ENCODE peak calls at places on chromosomes 11 and 22, in seven cellular contexts. N is neuronal stem cell; R is adrenal gland; Y is Right ventricle myocardium superior; A is stimulated activated CD4-positive, alpha-beta T cell treated with anti-CD3 and anti-CD28 coated beads, Interleukin-12 subunit alpha, Interleukin-12 subunit beta, amount 100 ng/mL, for 48 hours; F is hypothalamus; K is fibroblast of lung. O is an unnamed sample.

GRCh38 chr11:30585892-30586250 is 282 bp downstream of the MPPED2 start:
- DNase-seq in N (no peak), R (peak; percentile 45), Y (peak; percentile 52), A (no peak), F (no peak), K (no peak), O (no peak)

GRCh38 chr11:87148749-87149148 is 111.0 kb downstream of the TMEM135 start:
- DNase-seq in N (no peak), R (no peak), Y (no peak), A (no peak), F (no peak), K (no peak), O (no peak)

GRCh38 chr22:37500745-37501144 is 14.6 kb upstream of the MFNG start:
- DNase-seq in N (no peak), R (no peak), Y (no peak), A (no peak), F (no peak), K (no peak), O (no peak)

GRCh38 chr11:34302046-34302921 is 55.5 kb downstream of the ABTB2 start:
- DNase-seq in N (no peak), R (no peak), Y (no peak), A (no peak), F (no peak), K (peak; percentile 92), O (peak; percentile 3)

GRCh38 chr22:31947296-31947695 is 3.0 kb downstream of the YWHAH start:
- DNase-seq in N (no peak), R (no peak), Y (no peak), A (no peak), F (no peak), K (no peak), O (no peak)

GRCh38 chr11:73317803-73318202 is 9.7 kb downstream of the ARHGEF17 start:
- DNase-seq in N (no peak), R (no peak), Y (no peak), A (no peak), F (no peak), K (no peak), O (no peak)

GRCh38 chr11:110074499-110074898 is 18.7 kb upstream of the ZC3H12C start:
- DNase-seq in N (no peak), R (no peak), Y (no peak), A (no peak), F (no peak), K (no peak), O (no peak)

GRCh38 chr11:128621491-128622136 is 34.3 kb upstream of the ETS1 start:
- DNase-seq in N (no peak), R (no peak), Y (peak; percentile 49), A (no peak), F (no peak), K (peak; percentile 97), O (no peak)

GRCh38 chr22:42805016-42805997 is 51.8 kb downstream of the ARFGAP3 start:
- DNase-seq in N (no peak), R (peak; percentile 45), Y (peak; percentile 71), A (no peak), F (peak; percentile 60), K (no peak), O (no peak)